ENCODE peak calls at places on chromosomes 6 and 20, in eight cellular contexts. S, D, K, Q, P, C, B and V are unnamed samples.

GRCh38 chr20:8967641-8968245 is 101.1 kb upstream of the PLCB4 start:
- DNase-seq in K (peak; percentile 15), S (no peak), B (no peak), D (no peak), Q (no peak), C (no peak), P (no peak), V (no peak)

GRCh38 chr20:57124800-57125399 is 141.5 kb downstream of the BMP7 start:
- DNase-seq in K (no peak), B (no peak), C (no peak), Q (no peak), P (peak; percentile 4), S (no peak), D (no peak), V (no peak)

GRCh38 chr6:118968416-118968815 is 33.5 kb upstream of the MCM9 start:
- DNase-seq in C (no peak), Q (no peak), P (peak; percentile 32), S (no peak), K (peak; percentile 46), D (no peak), B (peak; percentile 12), V (no peak)

GRCh38 chr20:62355527-62356142 is 11.5 kb downstream of the LAMA5 start:
- DNase-seq in K (peak; percentile 66), S (no peak), P (peak; percentile 65), D (no peak), B (no peak), Q (peak; percentile 81), C (no peak), V (peak; percentile 89)

GRCh38 chr6:35385457-35386202 is 43.3 kb downstream of the PPARD start:
- DNase-seq in D (no peak), P (peak; percentile 70), K (peak; percentile 42), B (no peak), Q (no peak), C (no peak), S (no peak), V (no peak)

GRCh38 chr6:27785297-27785696 is 126.9 kb downstream of the OR2B2 start:
- DNase-seq in P (no peak), K (no peak), B (no peak), C (no peak), Q (no peak), S (no peak), D (no peak), V (no peak)

GRCh38 chr6:7173843-7174503 is 66.2 kb downstream of the RREB1 start:
- DNase-seq in D (no peak), C (no peak), Q (no peak), S (no peak), K (no peak), P (no peak), B (no peak), V (no peak)

GRCh38 chr6:15359335-15359862 is 113.5 kb downstream of the JARID2 start:
- DNase-seq in Q (no peak), S (no peak), D (peak; percentile 36), C (no peak), K (no peak), P (no peak), B (no peak), V (no peak)

GRCh38 chr6:74936886-74937285 is 269.0 kb downstream of the COL12A1 start:
- DNase-seq in D (no peak), K (peak; percentile 45), P (peak; percentile 7), S (no peak), Q (no peak), B (no peak), C (no peak), V (no peak)

GRCh38 chr6:44297063-44298038 is 15.8 kb downstream of the AARS2 start:
- DNase-seq in C (peak; percentile 89), K (no peak), Q (no peak), P (peak; percentile 12), D (no peak), B (no peak), S (no peak), V (peak; percentile 81)

GRCh38 chr6:125558907-125559306 is 190.5 kb upstream of the HEY2 start:
- DNase-seq in D (no peak), C (no peak), P (no peak), Q (no peak), S (no peak), B (no peak), K (no peak), V (no peak)

GRCh38 chr6:7974932-7975763 is 64.6 kb upstream of the TXNDC5 start:
- DNase-seq in K (peak; percentile 89), P (peak; percentile 89), Q (peak; percentile 85), S (no peak), B (peak; percentile 95), D (peak; percentile 42), C (peak; percentile 39), V (no peak)

GRCh38 chr6:83514877-83515466 is 2.6 kb downstream of the PRSS35 start:
- DNase-seq in C (peak; percentile 50), B (peak; percentile 57), K (peak; percentile 76), S (no peak), P (peak; percentile 68), Q (no peak), D (peak; percentile 63), V (no peak)

GRCh38 chr6:50047026-50047425 is 2.7 kb downstream of the DEFB112 start:
- DNase-seq in Q (no peak), K (no peak), S (no peak), P (no peak), B (no peak), D (no peak), C (no peak), V (no peak)
- TF ChIP-seq CTCF in Q (no peak), K (no peak), S (no peak), P (no peak), B (no peak), D (no peak), C (no peak), V (no peak)

DNA sequence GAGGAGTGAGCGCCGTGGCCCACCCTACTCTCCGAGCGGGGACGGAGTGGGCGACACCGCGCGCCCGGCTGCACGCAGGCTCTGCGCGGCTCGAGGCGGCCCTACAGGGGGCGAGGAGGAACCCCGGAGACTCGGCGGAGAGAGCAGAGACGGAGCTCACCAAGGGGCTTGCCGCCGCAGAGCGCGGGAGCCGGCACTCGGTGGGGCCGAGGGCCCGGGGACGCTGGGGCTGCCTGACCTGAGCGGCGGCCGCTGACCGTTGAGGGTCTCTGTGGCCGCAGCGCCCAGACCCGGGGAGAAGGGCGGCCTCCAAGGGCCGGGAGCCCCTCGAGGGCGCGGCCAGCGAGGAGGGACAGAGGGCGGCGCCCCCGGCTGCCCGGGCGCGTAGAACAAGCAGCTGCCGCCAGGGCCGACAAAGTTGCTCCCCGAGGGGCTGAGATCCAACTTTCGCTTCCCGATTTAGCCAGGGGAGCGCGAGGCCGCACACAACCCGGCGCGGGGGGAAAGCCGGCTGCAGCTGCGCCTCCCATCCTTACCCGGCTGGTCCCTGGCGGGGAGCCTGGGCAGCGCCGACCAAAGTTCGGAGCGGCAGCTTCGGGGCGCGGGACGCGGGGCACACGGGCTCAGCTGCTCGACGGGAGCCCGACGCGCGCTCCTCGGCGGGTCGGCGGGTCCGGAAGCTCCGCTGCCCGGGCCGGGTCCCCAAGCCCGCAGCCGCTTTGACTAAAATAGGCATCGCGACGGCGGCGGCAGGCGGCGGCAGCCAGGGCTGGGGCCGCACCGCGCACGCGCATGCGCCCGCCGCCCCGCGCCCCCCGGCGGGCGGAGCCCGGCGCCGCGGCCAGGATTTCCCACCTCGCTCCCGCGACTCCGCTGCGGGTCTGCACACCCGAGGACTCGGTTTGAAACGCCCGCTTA is 43.1 kb downstream of the POPDC3 start:
- DNase-seq in C (peak; percentile 97), Q (peak; percentile 56), B (no peak), P (peak; percentile 65), K (peak; percentile 48), S (no peak), D (peak; percentile 26), V (peak; percentile 80)
- TF ChIP-seq CTCF in C (peak; percentile 35), Q (no peak), B (peak; percentile 4), P (no peak), K (no peak), S (no peak), D (peak; percentile 26), V (no peak)

GRCh38 chr6:32954212-32954745 is 1.4 kb upstream of the HLA-DMA start:
- DNase-seq in Q (no peak), B (no peak), C (no peak), P (no peak), S (no peak), K (no peak), D (no peak), V (no peak)

GRCh38 chr6:32953775-32954174 is 878 bp upstream of the HLA-DMA start:
- DNase-seq in S (no peak), D (no peak), C (no peak), K (no peak), Q (no peak), P (no peak), B (no peak), V (no peak)

GRCh38 chr6:32952817-32953739 is at the start of gene HLA-DMA:
- DNase-seq in P (peak; percentile 93), D (peak; percentile 80), Q (peak; percentile 84), K (peak; percentile 91), B (peak; percentile 81), S (no peak), C (peak; percentile 42), V (peak; percentile 63)

GRCh38 chr6:32956176-32956575 is 3.3 kb upstream of the HLA-DMA start:
- DNase-seq in K (no peak), B (no peak), C (no peak), D (no peak), P (no peak), S (no peak), Q (no peak), V (no peak)

GRCh38 chr6:32954983-32955802 is 2.3 kb upstream of the HLA-DMA start:
- DNase-seq in K (peak; percentile 28), S (no peak), C (no peak), B (no peak), Q (no peak), D (no peak), P (peak; percentile 16), V (no peak)
- TF ChIP-seq CTCF in K (peak; percentile 44), S (no peak), C (peak; percentile 43), B (peak; percentile 67), Q (peak; percentile 12), D (peak; percentile 48), P (peak; percentile 49), V (no peak)

DNA sequence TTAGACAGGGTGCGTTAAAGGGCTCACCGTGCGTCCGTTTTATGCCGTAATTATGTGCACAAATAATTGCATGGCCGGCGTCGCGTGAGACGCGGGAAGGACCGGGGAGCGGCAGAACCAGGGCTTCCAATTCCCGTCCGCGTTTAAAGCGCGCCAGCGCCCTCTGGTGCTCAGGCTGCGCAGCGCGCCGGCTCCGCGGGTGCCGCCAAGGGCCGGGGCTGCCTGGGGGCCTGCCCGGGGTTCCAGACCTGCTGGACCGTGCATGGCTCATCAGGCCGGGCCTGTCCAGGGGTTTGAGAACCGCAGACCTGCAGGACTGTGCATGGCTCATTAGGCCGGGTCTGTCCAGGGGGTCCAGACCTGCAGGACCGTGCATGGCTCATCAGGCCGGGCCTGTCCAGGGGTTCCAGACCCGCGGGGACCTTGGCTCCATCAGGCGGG is 369.0 kb downstream of the THBS2 start:
- DNase-seq in D (no peak), B (peak; percentile 31), Q (no peak), S (no peak), C (peak; percentile 95), K (peak; percentile 51), P (peak; percentile 29), V (peak; percentile 86)
- TF ChIP-seq CTCF in D (peak; percentile 69), B (peak; percentile 91), Q (peak; percentile 92), S (peak; percentile 93), C (peak; percentile 60), K (peak; percentile 58), P (peak; percentile 73), V (peak; percentile 96)